ENCODE peak calls at places on chromosome 4, in ten cellular contexts. D is neural progenitor cell; U is tibial nerve; Y is GM23248; C is left lung; R is mammary epithelial cell; L is dorsolateral prefrontal cortex; X is HCT116; S is CD8-positive, alpha-beta memory T cell; M is HL-60. B is an unnamed sample.

GRCh38 chr4:44661940-44662622 is 10.7 kb upstream of the YIPF7 start:
- DNase-seq in D (no peak), U (no peak), Y (no peak), C (no peak), R (peak; percentile 46), L (no peak), X (no peak), S (no peak), M (no peak), B (no peak)

GRCh38 chr4:11632488-11632887 is 203.8 kb upstream of the HS3ST1 start:
- DNase-seq in D (no peak), U (no peak), Y (no peak), C (no peak), R (peak; percentile 93), L (no peak), X (peak; percentile 95), S (no peak), M (no peak), B (no peak)

GRCh38 chr4:80202784-80203553 is 5.7 kb downstream of the PRDM8 start:
- DNase-seq in D (peak; percentile 77), U (no peak), Y (peak; percentile 68), C (peak; percentile 86), R (no peak), L (no peak), X (no peak), S (peak; percentile 56), M (peak; percentile 57), B (no peak)

GRCh38 chr4:53273726-53274125 is 92.1 kb downstream of the SCFD2 start:
- DNase-seq in D (no peak), U (no peak), Y (peak; percentile 80), C (no peak), R (peak; percentile 66), L (no peak), X (no peak), S (no peak), M (no peak), B (no peak)

GRCh38 chr4:125420499-125420898 is 105.7 kb downstream of the FAT4 start:
- DNase-seq in D (no peak), U (no peak), Y (no peak), C (no peak), R (no peak), L (no peak), X (no peak), S (no peak), M (no peak), B (no peak)

GRCh38 chr4:80448056-80448455 is 112.5 kb downstream of the CFAP299 start:
- DNase-seq in D (no peak), U (no peak), Y (peak; percentile 14), C (no peak), R (no peak), L (no peak), X (no peak), S (no peak), M (no peak), B (no peak)

GRCh38 chr4:125928652-125929051 is 613.9 kb downstream of the FAT4 start:
- DNase-seq in D (no peak), U (no peak), Y (no peak), C (no peak), R (no peak), L (no peak), X (no peak), S (no peak), M (no peak), B (no peak)

GRCh38 chr4:183118141-183118540 is 19.1 kb downstream of the WWC2 start:
- DNase-seq in D (no peak), U (no peak), Y (no peak), C (no peak), R (no peak), L (no peak), X (no peak), S (no peak), M (no peak), B (no peak)

GRCh38 chr4:6925357-6925836 is 15.8 kb downstream of the TBC1D14 start:
- DNase-seq in D (no peak), U (no peak), Y (no peak), C (peak; percentile 78), R (no peak), L (no peak), X (no peak), S (no peak), M (peak; percentile 86), B (no peak)

GRCh38 chr4:6928067-6928466 is 18.4 kb downstream of the TBC1D14 start:
- DNase-seq in D (no peak), U (no peak), Y (no peak), C (no peak), R (no peak), L (peak; percentile 81), X (no peak), S (no peak), M (no peak), B (no peak)

GRCh38 chr4:6926681-6927478 is 17.3 kb downstream of the TBC1D14 start:
- DNase-seq in D (no peak), U (no peak), Y (no peak), C (peak; percentile 90), R (no peak), L (no peak), X (no peak), S (peak; percentile 33), M (no peak), B (no peak)

GRCh38 chr4:6924361-6924779 is 14.7 kb downstream of the TBC1D14 start:
- DNase-seq in D (no peak), U (no peak), Y (no peak), C (no peak), R (no peak), L (no peak), X (no peak), S (no peak), M (no peak), B (no peak)

DNA sequence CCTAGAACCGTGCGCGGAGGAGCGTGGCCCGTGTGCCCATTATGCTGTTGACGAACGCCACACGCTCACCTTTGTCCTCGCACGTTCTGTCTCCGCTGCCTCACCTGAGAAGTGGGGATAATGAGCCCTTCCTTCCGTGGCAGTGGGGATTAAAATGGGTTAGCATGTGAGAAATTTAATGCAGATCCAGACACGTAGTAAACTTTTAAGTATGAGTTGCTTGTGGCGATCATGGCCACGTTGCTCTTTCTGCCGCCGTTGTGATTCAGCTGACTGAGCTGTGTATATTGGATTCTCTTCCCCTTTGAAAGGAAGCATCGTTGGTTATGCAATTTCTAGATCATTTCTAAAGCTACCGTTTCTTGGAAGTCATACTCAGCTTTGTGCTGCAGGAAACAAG is 16.5 kb downstream of the TBC1D14 start:
- DNase-seq in D (no peak), U (no peak), Y (no peak), C (no peak), R (no peak), L (no peak), X (no peak), S (no peak), M (peak; percentile 87), B (no peak)
- H3K27ac ChIP-seq in D (no peak overlapping the region), U (no peak overlapping the region), Y (no peak overlapping the region), C (peak overlapping the region; percentile 57), R (no peak overlapping the region), L (no peak overlapping the region), X (no peak overlapping the region), S (no peak overlapping the region), M (peak overlapping the region; percentile 72), B (peak overlapping the region; percentile 31)

GRCh38 chr4:184860018-184860530 is 34.3 kb upstream of the ACSL1 start:
- DNase-seq in D (no peak), U (no peak), Y (no peak), C (peak; percentile 78), R (no peak), L (no peak), X (no peak), S (no peak), M (peak; percentile 46), B (no peak)

GRCh38 chr4:184854673-184855072 is 28.9 kb upstream of the ACSL1 start:
- DNase-seq in D (no peak), U (peak; percentile 12), Y (no peak), C (no peak), R (no peak), L (no peak), X (no peak), S (no peak), M (peak; percentile 66), B (no peak)

GRCh38 chr4:184857446-184858121 is 31.8 kb upstream of the ACSL1 start:
- DNase-seq in D (no peak), U (no peak), Y (no peak), C (no peak), R (no peak), L (no peak), X (no peak), S (no peak), M (no peak), B (no peak)

GRCh38 chr4:184853385-184853784 is 27.6 kb upstream of the ACSL1 start:
- DNase-seq in D (no peak), U (no peak), Y (no peak), C (no peak), R (no peak), L (no peak), X (no peak), S (no peak), M (no peak), B (no peak)

DNA sequence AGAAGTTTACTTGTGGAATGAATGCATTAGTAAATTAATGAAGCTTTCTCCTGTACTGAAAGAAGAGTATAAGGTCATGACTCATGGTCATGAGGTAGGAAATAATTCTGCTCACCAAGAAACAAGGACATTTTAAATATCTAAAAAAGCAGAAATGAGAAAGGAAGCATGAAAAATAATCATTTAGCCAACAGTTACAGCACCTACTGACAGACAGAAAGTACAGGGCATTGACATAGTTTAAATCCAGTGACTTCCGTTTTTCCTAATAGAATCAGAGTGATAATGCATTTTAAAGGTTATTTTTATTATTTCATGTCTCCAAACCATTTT is 30.5 kb upstream of the ACSL1 start:
- DNase-seq in D (no peak), U (no peak), Y (no peak), C (no peak), R (no peak), L (no peak), X (no peak), S (no peak), M (no peak), B (no peak)
- H3K27ac ChIP-seq in D (no peak overlapping the region), U (no peak overlapping the region), Y (no peak overlapping the region), C (peak overlapping the region; percentile 13), R (no peak overlapping the region), L (no peak overlapping the region), X (no peak overlapping the region), S (no peak overlapping the region), M (peak overlapping the region; percentile 44), B (no peak overlapping the region)

GRCh38 chr4:107017681-107018321 is 18.3 kb downstream of the DKK2 start:
- DNase-seq in D (no peak), U (no peak), Y (peak; percentile 41), C (no peak), R (no peak), L (no peak), X (no peak), S (no peak), M (no peak), B (no peak)
- H3K27ac ChIP-seq in D (no peak overlapping the region), U (no peak overlapping the region), Y (no peak overlapping the region), C (no peak overlapping the region), R (no peak overlapping the region), L (no peak overlapping the region), X (no peak overlapping the region), S (no peak overlapping the region), M (no peak overlapping the region), B (no peak overlapping the region)

GRCh38 chr4:163164110-163164509 is 2.6 kb downstream of the NAF1 start:
- DNase-seq in D (no peak), U (no peak), Y (no peak), C (no peak), R (no peak), L (no peak), X (no peak), S (no peak), M (no peak), B (no peak)

GRCh38 chr4:163165217-163166017 is 1.3 kb downstream of the NAF1 start:
- DNase-seq in D (no peak), U (no peak), Y (peak; percentile 33), C (no peak), R (peak; percentile 27), L (no peak), X (no peak), S (no peak), M (no peak), B (no peak)

GRCh38 chr4:163164591-163164990 is 2.1 kb downstream of the NAF1 start:
- DNase-seq in D (no peak), U (no peak), Y (peak; percentile 39), C (no peak), R (peak; percentile 68), L (no peak), X (no peak), S (no peak), M (peak; percentile 23), B (no peak)

GRCh38 chr4:163166041-163166579 is 580 bp downstream of the NAF1 start:
- DNase-seq in D (peak; percentile 83), U (peak; percentile 10), Y (peak; percentile 83), C (peak; percentile 91), R (peak; percentile 55), L (peak; percentile 40), X (no peak), S (peak; percentile 56), M (no peak), B (peak; percentile 79)

GRCh38 chr4:163167333-163167626 is 590 bp upstream of the NAF1 start:
- DNase-seq in D (no peak), U (peak; percentile 6), Y (peak; percentile 60), C (no peak), R (no peak), L (no peak), X (no peak), S (peak; percentile 4), M (no peak), B (no peak)
- H3K27ac ChIP-seq in D (peak overlapping the region; percentile 49), U (peak overlapping the region; percentile 59), Y (peak overlapping the region; percentile 87), C (peak overlapping the region; percentile 86), R (peak overlapping the region; percentile 84), L (no peak overlapping the region), X (peak overlapping the region; percentile 47), S (peak overlapping the region; percentile 91), M (peak overlapping the region; percentile 95), B (peak overlapping the region; percentile 89)